ENCODE peak calls at places on chromosomes 3 and 15, in nine cellular contexts. K, O, X, J, W, Y, I, S and G are unnamed samples.

GRCh38 chr15:65326109-65326508 is 21.6 kb downstream of the RNU5B-1 start:
- DNase-seq in K (peak), O (no peak), X (no peak), J (no peak), W (no peak), Y (no peak), I (no peak), S (no peak), G (no peak)

GRCh38 chr15:69852482-69853275 is 245.0 kb downstream of the TLE3 start:
- DNase-seq in K (no peak), O (no peak), X (no peak), J (no peak), W (no peak), Y (peak), I (no peak), S (no peak), G (no peak)

GRCh38 chr3:54713455-54713854 is 214.4 kb downstream of the LRTM1 start:
- DNase-seq in K (no peak), O (no peak), X (no peak), J (no peak), W (no peak), Y (no peak), I (no peak), S (no peak), G (no peak)

GRCh38 chr15:31357148-31357547 is 30.5 kb downstream of the KLF13 start:
- DNase-seq in K (no peak), O (no peak), X (no peak), J (no peak), W (no peak), Y (no peak), I (no peak), S (peak), G (peak)

GRCh38 chr3:52649461-52650210 is 36.1 kb downstream of the PBRM1 start:
- DNase-seq in K (no peak), O (no peak), X (no peak), J (no peak), W (no peak), Y (peak), I (no peak), S (no peak), G (no peak)

GRCh38 chr15:40054746-40055575 is 16.0 kb upstream of the SRP14 start:
- DNase-seq in K (peak), O (peak), X (no peak), J (no peak), W (no peak), Y (no peak), I (peak), S (no peak), G (no peak)

GRCh38 chr3:99911433-99911832 is 93.8 kb downstream of the CMSS1 start:
- DNase-seq in K (no peak), O (no peak), X (no peak), J (no peak), W (no peak), Y (no peak), I (peak), S (no peak), G (no peak)

GRCh38 chr15:52331490-52332240 is 36.1 kb upstream of the MYO5C start:
- DNase-seq in K (no peak), O (peak), X (no peak), J (peak), W (peak), Y (peak), I (peak), S (peak), G (peak)

GRCh38 chr15:45186771-45187577 is 792 bp downstream of the SHF start:
- DNase-seq in K (peak), O (no peak), X (peak), J (no peak), W (no peak), Y (no peak), I (no peak), S (no peak), G (no peak)

GRCh38 chr3:101780661-101781060 is 1.6 kb downstream of the NXPE3 start:
- DNase-seq in K (no peak), O (no peak), X (no peak), J (peak), W (no peak), Y (peak), I (peak), S (no peak), G (no peak)

GRCh38 chr3:119239421-119239820 is 1.3 kb downstream of the B4GALT4 start:
- DNase-seq in K (no peak), O (no peak), X (no peak), J (no peak), W (peak), Y (no peak), I (no peak), S (no peak), G (no peak)

GRCh38 chr3:24164967-24165366 is 219.9 kb downstream of the NR1D2 start:
- DNase-seq in K (no peak), O (no peak), X (no peak), J (no peak), W (no peak), Y (no peak), I (no peak), S (no peak), G (no peak)